ENCODE peak calls at places on chromosome 18, in seven cellular contexts. F is SK-N-SH, O is H1, R is HepG2, W is GM12878, U is HCT116, L is K562. M is an unnamed sample. For H3K36me3, the result is how much of the 10 kb centered on the place peaks cover.

GRCh38 chr18:46366211-46366610 is 262.0 kb downstream of the HAUS1 start:
- DNase-seq in F (no peak), O (no peak), R (no peak), W (no peak), U (no peak), L (no peak), M (no peak)

GRCh38 chr18:32048507-32049091 is 30.0 kb downstream of the RNF125 start:
- DNase-seq in F (no peak), O (no peak), R (peak), W (peak), U (no peak), L (no peak), M (peak)

GRCh38 chr18:68714356-68714706 is 577 bp downstream of the TMX3 start:
- DNase-seq in F (peak), O (peak), R (peak), W (no peak), U (no peak), L (peak), M (no peak)

GRCh38 chr18:39297225-39297624 is 1731.6 kb upstream of the CELF4 start:
- DNase-seq in F (no peak), O (no peak), R (no peak), W (no peak), U (no peak), L (no peak), M (no peak)

GRCh38 chr18:33577688-33578370 is at the start of gene ASXL3:
- DNase-seq in F (peak), O (peak), R (no peak), W (no peak), U (no peak), L (no peak), M (no peak)

GRCh38 chr18:74064510-74064909 is 83.1 kb downstream of the FBXO15 start:
- DNase-seq in F (no peak), O (no peak), R (no peak), W (no peak), U (no peak), L (no peak), M (no peak)

GRCh38 chr18:69958422-69958821 is 10.7 kb upstream of the CD226 start:
- DNase-seq in F (no peak), O (no peak), R (no peak), W (no peak), U (no peak), L (no peak), M (no peak)

GRCh38 chr18:47605093-47605492 is 325.4 kb downstream of the SMAD2 start:
- DNase-seq in F (no peak), O (no peak), R (no peak), W (no peak), U (no peak), L (no peak), M (no peak)

GRCh38 chr18:63832470-63832869 is 55.0 kb upstream of the SERPINB2 start:
- DNase-seq in F (no peak), O (no peak), R (no peak), W (no peak), U (no peak), L (no peak), M (no peak)

GRCh38 chr18:56831988-56832387 is 180.8 kb downstream of the WDR7 start:
- DNase-seq in F (no peak), O (no peak), R (no peak), W (no peak), U (no peak), L (no peak), M (peak)

GRCh38 chr18:59145055-59145454 is 5.4 kb downstream of the SEC11C start:
- DNase-seq in F (no peak), O (no peak), R (no peak), W (no peak), U (no peak), L (no peak), M (no peak)

GRCh38 chr18:72316497-72316896 is 227.6 kb downstream of the CBLN2 start:
- DNase-seq in F (no peak), O (no peak), R (no peak), W (no peak), U (no peak), L (no peak), M (no peak)

GRCh38 chr18:32930695-32931301 is 158.0 kb upstream of the KLHL14 start:
- DNase-seq in F (peak), O (no peak), R (peak), W (no peak), U (peak), L (peak), M (no peak)

GRCh38 chr18:34031810-34032209 is 192.9 kb downstream of the NOL4 start:
- DNase-seq in F (no peak), O (no peak), R (no peak), W (no peak), U (no peak), L (no peak), M (no peak)

GRCh38 chr18:73279499-73279898 is 411.7 kb upstream of the NETO1 start:
- DNase-seq in F (no peak), O (no peak), R (no peak), W (no peak), U (no peak), L (no peak), M (no peak)

GRCh38 chr18:58205087-58205779 is 161.2 kb downstream of the NEDD4L start:
- DNase-seq in F (no peak), O (no peak), R (no peak), W (no peak), U (no peak), L (no peak), M (no peak)

GRCh38 chr18:58132595-58133191 is 88.7 kb downstream of the NEDD4L start:
- DNase-seq in F (no peak), O (no peak), R (peak), W (no peak), U (no peak), L (no peak), M (no peak)

GRCh38 chr18:36808681-36809080 is 20.1 kb downstream of the TPGS2 start:
- DNase-seq in F (no peak), O (no peak), R (no peak), W (no peak), U (no peak), L (no peak), M (no peak)

GRCh38 chr18:4750392-4751346 is 295.6 kb upstream of the DLGAP1 start:
- DNase-seq in F (no peak), O (no peak), R (no peak), W (no peak), U (no peak), L (no peak), M (no peak)

GRCh38 chr18:35753306-35753910 is 171.9 kb downstream of the GALNT1 start:
- DNase-seq in F (no peak), O (no peak), R (no peak), W (no peak), U (no peak), L (no peak), M (no peak)

GRCh38 chr18:51520676-51521180 is 323.2 kb upstream of the MEX3C start:
- DNase-seq in F (no peak), O (no peak), R (no peak), W (no peak), U (no peak), L (no peak), M (no peak)

GRCh38 chr18:33062834-33063364 is 290.1 kb upstream of the KLHL14 start:
- DNase-seq in F (peak), O (no peak), R (no peak), W (no peak), U (no peak), L (no peak), M (no peak)

GRCh38 chr18:46281185-46282176 is 177.3 kb downstream of the HAUS1 start:
- DNase-seq in F (peak), O (peak), R (peak), W (no peak), U (peak), L (peak), M (peak)

GRCh38 chr18:40159141-40160017 is 1795.7 kb upstream of the PIK3C3 start:
- DNase-seq in F (peak), O (no peak), R (peak), W (peak), U (peak), L (peak), M (no peak)

GRCh38 chr18:50096766-50097435 is 98.0 kb downstream of the MYO5B start:
- DNase-seq in F (no peak), O (no peak), R (no peak), W (no peak), U (no peak), L (no peak), M (no peak)

GRCh38 chr18:45482286-45482685 is 133.0 kb upstream of the SLC14A2 start:
- DNase-seq in F (no peak), O (no peak), R (no peak), W (no peak), U (no peak), L (no peak), M (no peak)

GRCh38 chr18:3451989-3452749 is 2.2 kb downstream of the TGIF1 start:
- DNase-seq in F (peak), O (peak), R (no peak), W (no peak), U (no peak), L (peak), M (no peak)

GRCh38 chr18:12014091-12014490 is 32.8 kb downstream of the IMPA2 start:
- DNase-seq in F (no peak), O (no peak), R (no peak), W (no peak), U (no peak), L (no peak), M (no peak)
- H3K36me3 ChIP-seq in F (under half), O (half or more), R (under half), W (under half), U (under half), L (under half), M (half or more)

GRCh38 chr18:77055429-77056310 is 76.9 kb downstream of the MBP start:
- DNase-seq in F (no peak), O (no peak), R (no peak), W (no peak), U (no peak), L (no peak), M (no peak)

GRCh38 chr18:77053616-77054287 is 78.8 kb downstream of the MBP start:
- DNase-seq in F (no peak), O (no peak), R (no peak), W (no peak), U (no peak), L (no peak), M (no peak)

GRCh38 chr18:77054606-77055428 is 77.8 kb downstream of the MBP start:
- DNase-seq in F (peak), O (no peak), R (peak), W (peak), U (no peak), L (peak), M (no peak)

GRCh38 chr18:77052656-77053309 is 79.8 kb downstream of the MBP start:
- DNase-seq in F (no peak), O (no peak), R (no peak), W (no peak), U (no peak), L (no peak), M (no peak)

GRCh38 chr18:77054288-77054605 is 78.3 kb downstream of the MBP start:
- DNase-seq in F (no peak), O (no peak), R (no peak), W (no peak), U (no peak), L (no peak), M (no peak)
- TF ChIP-seq YY1 in F (no peak), O (no peak), R (no peak), W (no peak), U (no peak), L (no peak), M (no peak)

GRCh38 chr18:12960846-12961397 is 13.1 kb downstream of the SEH1L start:
- DNase-seq in F (no peak), O (peak), R (no peak), W (no peak), U (no peak), L (no peak), M (no peak)
- H3K36me3 ChIP-seq in F (under half), O (under half), R (under half), W (under half), U (under half), L (half or more), M (half or more)

GRCh38 chr18:53946561-53946960 is 277.9 kb downstream of the MBD2 start:
- DNase-seq in F (no peak), O (no peak), R (no peak), W (no peak), U (no peak), L (no peak), M (no peak)

GRCh38 chr18:53943463-53943862 is 281.0 kb downstream of the MBD2 start:
- DNase-seq in F (no peak), O (no peak), R (no peak), W (no peak), U (no peak), L (no peak), M (no peak)

GRCh38 chr18:53944721-53945120 is 279.7 kb downstream of the MBD2 start:
- DNase-seq in F (no peak), O (peak), R (no peak), W (no peak), U (no peak), L (peak), M (peak)

GRCh38 chr18:53937037-53937436 is 287.4 kb downstream of the MBD2 start:
- DNase-seq in F (no peak), O (no peak), R (no peak), W (no peak), U (no peak), L (no peak), M (no peak)

GRCh38 chr18:53941601-53942335 is 282.7 kb downstream of the MBD2 start:
- DNase-seq in F (no peak), O (no peak), R (no peak), W (no peak), U (no peak), L (no peak), M (no peak)
- TF ChIP-seq YY1 in F (no peak), O (no peak), R (no peak), W (no peak), U (no peak), L (no peak), M (no peak)

GRCh38 chr18:22155584-22155983 is 13.8 kb upstream of the GATA6 start:
- DNase-seq in F (no peak), O (no peak), R (no peak), W (no peak), U (no peak), L (no peak), M (no peak)
- H3K36me3 ChIP-seq in F (under half), O (under half), R (under half), W (under half), U (under half), L (under half), M (under half)

GRCh38 chr18:55402731-55403405 is 185.1 kb downstream of the TCF4 start:
- DNase-seq in F (no peak), O (no peak), R (no peak), W (no peak), U (no peak), L (no peak), M (no peak)
- TF ChIP-seq YY1 in F (no peak), O (no peak), R (no peak), W (no peak), U (no peak), L (no peak), M (no peak)

GRCh38 chr18:13070460-13070859 is 79.3 kb downstream of the CEP192 start:
- DNase-seq in F (no peak), O (no peak), R (peak), W (no peak), U (no peak), L (no peak), M (no peak)

GRCh38 chr18:13067124-13067523 is 76.0 kb downstream of the CEP192 start:
- DNase-seq in F (no peak), O (no peak), R (no peak), W (peak), U (no peak), L (no peak), M (no peak)

GRCh38 chr18:13067966-13068365 is 76.8 kb downstream of the CEP192 start:
- DNase-seq in F (no peak), O (no peak), R (no peak), W (no peak), U (no peak), L (no peak), M (no peak)
- H3K36me3 ChIP-seq in F (half or more), O (under half), R (under half), W (under half), U (under half), L (half or more), M (half or more)

GRCh38 chr18:48770243-48770642 is 180.5 kb downstream of the SMAD7 start:
- DNase-seq in F (no peak), O (no peak), R (no peak), W (no peak), U (no peak), L (no peak), M (no peak)
- TF ChIP-seq YY1 in F (no peak), O (no peak), R (no peak), W (no peak), U (no peak), L (no peak), M (no peak)